ENCODE peak calls at places on chromosomes 2 and 18, in eight cellular contexts. E is RKO, L is HTR-8/SVneo, C is activated T-cell treated with anti-CD3 and anti-CD28 coated beads for 1 hour, R is T-helper 22 cell, U is astrocyte of the spinal cord, I is ureter, M is NCI-H748 treated with DMSO at 0.1 percent for 48 hours. O is an unnamed sample.

GRCh38 chr2:201260302-201260800 is at the start of gene CASP8:
- DNase-seq in I (peak), R (peak), L (peak), E (peak), C (peak), U (no peak), M (no peak), O (no peak)

GRCh38 chr2:112182581-112183034 is 44.4 kb downstream of the FBLN7 start:
- DNase-seq in U (no peak), E (no peak), L (no peak), I (no peak), M (peak), C (peak), R (peak), O (no peak)

GRCh38 chr2:158893474-158893873 is 75.0 kb upstream of the TANC1 start:
- DNase-seq in L (no peak), E (no peak), I (no peak), U (no peak), C (no peak), M (no peak), R (no peak), O (no peak)

GRCh38 chr2:240277073-240277806 is 136.8 kb upstream of the OTOS start:
- DNase-seq in R (no peak), U (peak), L (no peak), C (no peak), E (no peak), I (no peak), M (no peak), O (no peak)

GRCh38 chr2:166270376-166270775 is 105.4 kb downstream of the SCN9A start:
- DNase-seq in U (no peak), E (no peak), R (no peak), C (no peak), M (no peak), L (no peak), I (no peak), O (no peak)

GRCh38 chr2:159144776-159145614 is 141.5 kb downstream of the WDSUB1 start:
- DNase-seq in L (no peak), U (no peak), M (no peak), E (no peak), C (no peak), R (no peak), I (no peak), O (no peak)

GRCh38 chr18:24346254-24346653 is 51.4 kb downstream of the OSBPL1A start:
- DNase-seq in M (no peak), L (no peak), E (no peak), C (no peak), I (no peak), R (no peak), U (no peak), O (no peak)

GRCh38 chr2:3643371-3644245 is 14.4 kb upstream of the ALLC start:
- DNase-seq in U (no peak), L (no peak), C (no peak), I (no peak), R (no peak), M (no peak), E (no peak), O (no peak)

GRCh38 chr2:233831011-233831721 is 23.2 kb downstream of the HJURP start:
- DNase-seq in R (no peak), L (no peak), E (no peak), C (no peak), M (no peak), U (no peak), I (no peak), O (no peak)

GRCh38 chr2:15939854-15940660 is at the start of gene MYCN:
- DNase-seq in I (peak), E (no peak), C (peak), U (peak), M (peak), L (no peak), R (no peak), O (peak)

GRCh38 chr2:240873098-240873788 is 4.6 kb downstream of the AGXT start:
- DNase-seq in R (no peak), C (no peak), E (no peak), M (no peak), L (no peak), I (no peak), U (no peak), O (no peak)

GRCh38 chr2:49714433-49714832 is 560.1 kb upstream of the FSHR start:
- DNase-seq in U (no peak), E (no peak), M (no peak), L (no peak), C (no peak), R (no peak), I (no peak), O (no peak)

GRCh38 chr2:211709394-211709793 is 829.2 kb downstream of the ERBB4 start:
- DNase-seq in C (no peak), M (no peak), L (no peak), U (no peak), I (no peak), R (no peak), E (no peak), O (no peak)

GRCh38 chr2:100902833-100903405 is 83.0 kb downstream of the NPAS2 start:
- DNase-seq in E (peak), M (no peak), I (no peak), C (no peak), U (peak), R (no peak), L (peak), O (no peak)

GRCh38 chr2:181106789-181107418 is 126.5 kb downstream of the UBE2E3 start:
- DNase-seq in R (no peak), M (no peak), L (peak), I (no peak), E (peak), C (no peak), U (peak), O (no peak)

GRCh38 chr2:126527836-126528490 is 128.0 kb upstream of the GYPC start:
- DNase-seq in U (peak), R (peak), M (peak), L (peak), E (peak), I (peak), C (peak), O (no peak)

GRCh38 chr2:218829868-218830451 is 1.6 kb downstream of the PRKAG3 start:
- DNase-seq in R (no peak), U (no peak), E (no peak), I (no peak), C (no peak), M (peak), L (no peak), O (no peak)

GRCh38 chr2:3449936-3450335 is 69.4 kb downstream of the ADI1 start:
- DNase-seq in R (no peak), U (no peak), L (no peak), M (no peak), I (no peak), C (no peak), E (no peak), O (no peak)

GRCh38 chr2:184734338-184734737 is 136.0 kb downstream of the ZNF804A start:
- DNase-seq in I (no peak), U (no peak), C (no peak), E (no peak), R (no peak), L (no peak), M (no peak), O (no peak)

GRCh38 chr2:236712304-236712703 is 142.7 kb downstream of the ACKR3 start:
- DNase-seq in U (peak), E (no peak), R (no peak), C (no peak), L (no peak), I (no peak), M (no peak), O (no peak)

GRCh38 chr2:27638709-27639108 is 9.9 kb downstream of the GPN1 start:
- DNase-seq in I (no peak), C (no peak), L (no peak), R (no peak), M (no peak), U (peak), E (no peak), O (no peak)

GRCh38 chr2:237911363-237912017 is 52.1 kb downstream of the RAMP1 start:
- DNase-seq in U (no peak), C (no peak), R (no peak), E (no peak), M (no peak), I (peak), L (no peak), O (no peak)

GRCh38 chr2:15748736-15749323 is 157.2 kb downstream of the DDX1 start:
- DNase-seq in M (no peak), U (no peak), C (no peak), E (no peak), R (no peak), L (peak), I (no peak), O (no peak)

GRCh38 chr2:143885461-143885860 is 634.5 kb downstream of the ZEB2 start:
- DNase-seq in E (no peak), L (peak), I (no peak), M (no peak), R (no peak), U (peak), C (no peak), O (no peak)

GRCh38 chr2:64108842-64109241 is 35.4 kb downstream of the PELI1 start:
- DNase-seq in C (no peak), E (no peak), I (no peak), L (no peak), R (no peak), U (no peak), M (no peak), O (no peak)

GRCh38 chr2:167052825-167053224 is 164.5 kb downstream of the XIRP2 start:
- DNase-seq in M (no peak), R (no peak), U (peak), E (peak), L (no peak), I (no peak), C (no peak), O (no peak)

O was measured in mesothelial cell of epicardium.